ENCODE peak calls at places on chromosomes 7 and 10, in four cellular contexts. One of them, this sample, is unnamed.

GRCh38 chr7:23185980-23186379 is 4.1 kb downstream of the NUP42 start:
- DNase-seq in GM12865: no peak
- DNase-seq in SK-N-SH: no peak
- DNase-seq in mucosa of descending colon: no peak
- DNase-seq in this sample: no peak

GRCh38 chr10:73771722-73772279 is 10.0 kb upstream of the CHCHD1 start:
- DNase-seq in GM12865: peak; percentile 86
- DNase-seq in SK-N-SH: no peak
- DNase-seq in mucosa of descending colon: peak; percentile 89
- DNase-seq in this sample: peak; percentile 64

GRCh38 chr10:22803201-22803895 is 89.0 kb upstream of the PIP4K2A start:
- DNase-seq in GM12865: no peak
- DNase-seq in SK-N-SH: no peak
- DNase-seq in mucosa of descending colon: no peak
- DNase-seq in this sample: no peak

GRCh38 chr10:43208147-43209063 is 58.5 kb downstream of the RASGEF1A start:
- DNase-seq in GM12865: no peak
- DNase-seq in SK-N-SH: peak; percentile 12
- DNase-seq in mucosa of descending colon: no peak
- DNase-seq in this sample: no peak

GRCh38 chr7:131279044-131279443 is 48.6 kb upstream of the MKLN1 start:
- DNase-seq in GM12865: no peak
- DNase-seq in SK-N-SH: no peak
- DNase-seq in mucosa of descending colon: no peak
- DNase-seq in this sample: no peak

GRCh38 chr10:57694956-57695605 is 572.6 kb downstream of the IPMK start:
- DNase-seq in GM12865: no peak
- DNase-seq in SK-N-SH: no peak
- DNase-seq in mucosa of descending colon: no peak
- DNase-seq in this sample: no peak

GRCh38 chr10:32199724-32200394 is 143.6 kb upstream of the KIF5B start:
- DNase-seq in GM12865: no peak
- DNase-seq in SK-N-SH: no peak
- DNase-seq in mucosa of descending colon: no peak
- DNase-seq in this sample: no peak

GRCh38 chr10:102269017-102269416 is 23.7 kb downstream of the GBF1 start:
- DNase-seq in GM12865: no peak
- DNase-seq in SK-N-SH: no peak
- DNase-seq in mucosa of descending colon: no peak
- DNase-seq in this sample: no peak

GRCh38 chr10:5550621-5551530 is 26.1 kb downstream of the CALML3 start:
- DNase-seq in GM12865: no peak
- DNase-seq in SK-N-SH: no peak
- DNase-seq in mucosa of descending colon: peak; percentile 40
- DNase-seq in this sample: no peak

GRCh38 chr10:12348870-12349627 is at the start of gene CAMK1D:
- DNase-seq in GM12865: peak; percentile 95
- DNase-seq in SK-N-SH: peak; percentile 93
- DNase-seq in mucosa of descending colon: peak; percentile 85
- DNase-seq in this sample: peak; percentile 90

GRCh38 chr7:69109879-69110278 is 488.4 kb upstream of the AUTS2 start:
- DNase-seq in GM12865: no peak
- DNase-seq in SK-N-SH: no peak
- DNase-seq in mucosa of descending colon: no peak
- DNase-seq in this sample: no peak

GRCh38 chr10:86062647-86063145 is 303.9 kb downstream of the GRID1 start:
- DNase-seq in GM12865: no peak
- DNase-seq in SK-N-SH: no peak
- DNase-seq in mucosa of descending colon: no peak
- DNase-seq in this sample: no peak

GRCh38 chr10:69958232-69958902 is 94.3 kb upstream of the MACROH2A2 start:
- DNase-seq in GM12865: peak; percentile 61
- DNase-seq in SK-N-SH: peak; percentile 73
- DNase-seq in mucosa of descending colon: peak; percentile 36
- DNase-seq in this sample: peak; percentile 78

GRCh38 chr10:113849946-113850345 is 3.9 kb downstream of the DCLRE1A start:
- DNase-seq in GM12865: no peak
- DNase-seq in SK-N-SH: no peak
- DNase-seq in mucosa of descending colon: no peak
- DNase-seq in this sample: no peak

GRCh38 chr7:124765401-124766352 is at the start of gene GPR37:
- DNase-seq in GM12865: peak; percentile 38
- DNase-seq in SK-N-SH: peak; percentile 95
- DNase-seq in mucosa of descending colon: peak; percentile 70
- DNase-seq in this sample: no peak

GRCh38 chr7:124764847-124765400 is 668 bp downstream of the GPR37 start:
- DNase-seq in GM12865: peak; percentile 28
- DNase-seq in SK-N-SH: peak; percentile 74
- DNase-seq in mucosa of descending colon: peak; percentile 37
- DNase-seq in this sample: no peak

GRCh38 chr7:124762611-124763143 is 2.9 kb downstream of the GPR37 start:
- DNase-seq in GM12865: no peak
- DNase-seq in SK-N-SH: no peak
- DNase-seq in mucosa of descending colon: peak; percentile 75
- DNase-seq in this sample: no peak

GRCh38 chr7:124761164-124761715 is 4.4 kb downstream of the GPR37 start:
- DNase-seq in GM12865: no peak
- DNase-seq in SK-N-SH: no peak
- DNase-seq in mucosa of descending colon: no peak
- DNase-seq in this sample: no peak

GRCh38 chr7:124764071-124764846 is 1.3 kb downstream of the GPR37 start:
- DNase-seq in GM12865: no peak
- DNase-seq in SK-N-SH: no peak
- DNase-seq in mucosa of descending colon: no peak
- DNase-seq in this sample: no peak
- H3K4me3 ChIP-seq in GM12865: no peak overlapping the region
- H3K4me3 ChIP-seq in SK-N-SH: peak overlapping the region; percentile 69
- H3K4me3 ChIP-seq in mucosa of descending colon: no peak overlapping the region
- H3K4me3 ChIP-seq in this sample: no peak overlapping the region

GRCh38 chr10:122161795-122162194 is 109.3 kb upstream of the BTBD16 start:
- DNase-seq in GM12865: no peak
- DNase-seq in SK-N-SH: no peak
- DNase-seq in mucosa of descending colon: no peak
- DNase-seq in this sample: no peak

GRCh38 chr10:122164815-122165491 is 106.1 kb upstream of the BTBD16 start:
- DNase-seq in GM12865: no peak
- DNase-seq in SK-N-SH: no peak
- DNase-seq in mucosa of descending colon: no peak
- DNase-seq in this sample: no peak

GRCh38 chr10:122164028-122164601 is 107.0 kb upstream of the BTBD16 start:
- DNase-seq in GM12865: no peak
- DNase-seq in SK-N-SH: peak; percentile 82
- DNase-seq in mucosa of descending colon: no peak
- DNase-seq in this sample: no peak

GRCh38 chr10:122163182-122164027 is 107.7 kb upstream of the BTBD16 start:
- DNase-seq in GM12865: no peak
- DNase-seq in SK-N-SH: peak; percentile 83
- DNase-seq in mucosa of descending colon: no peak
- DNase-seq in this sample: no peak

GRCh38 chr10:122162566-122163181 is 108.4 kb upstream of the BTBD16 start:
- DNase-seq in GM12865: no peak
- DNase-seq in SK-N-SH: peak; percentile 71
- DNase-seq in mucosa of descending colon: peak; percentile 25
- DNase-seq in this sample: no peak
- H3K4me3 ChIP-seq in GM12865: no peak overlapping the region
- H3K4me3 ChIP-seq in SK-N-SH: peak overlapping the region; percentile 75
- H3K4me3 ChIP-seq in mucosa of descending colon: no peak overlapping the region
- H3K4me3 ChIP-seq in this sample: no peak overlapping the region

DNA sequence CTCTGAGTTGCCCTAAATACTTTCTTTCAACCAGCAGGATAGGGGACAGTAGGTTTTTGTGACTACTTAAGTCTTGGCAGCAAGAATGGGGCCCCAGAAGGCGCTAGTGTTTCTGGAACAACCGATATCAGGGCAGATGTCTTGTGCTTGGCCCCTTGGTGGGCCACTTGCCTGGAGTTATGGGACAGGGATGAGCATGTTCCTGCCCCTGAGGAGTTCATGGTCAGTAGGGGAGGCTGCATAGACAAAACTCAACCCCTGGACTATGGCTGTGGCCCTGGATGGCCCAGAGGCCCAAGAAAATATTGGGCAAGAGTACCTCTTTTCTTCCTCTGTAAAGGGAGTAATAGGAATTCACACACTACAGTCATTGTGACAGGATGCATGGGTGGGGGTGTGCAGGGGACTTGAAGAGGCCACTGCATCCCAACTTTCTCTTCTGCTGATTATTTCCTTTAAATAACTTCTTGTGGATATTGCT is 57.7 kb upstream of the IGFBP3 start:
- DNase-seq in GM12865: no peak
- DNase-seq in SK-N-SH: no peak
- DNase-seq in mucosa of descending colon: no peak
- DNase-seq in this sample: no peak
- H3K4me3 ChIP-seq in GM12865: no peak overlapping the region
- H3K4me3 ChIP-seq in SK-N-SH: peak overlapping the region; percentile 25
- H3K4me3 ChIP-seq in mucosa of descending colon: no peak overlapping the region
- H3K4me3 ChIP-seq in this sample: no peak overlapping the region

GRCh38 chr10:122493761-122494160 is 32.4 kb downstream of the HTRA1 start:
- DNase-seq in GM12865: no peak
- DNase-seq in SK-N-SH: no peak
- DNase-seq in mucosa of descending colon: no peak
- DNase-seq in this sample: no peak

GRCh38 chr10:122490268-122490667 is 28.9 kb downstream of the HTRA1 start:
- DNase-seq in GM12865: no peak
- DNase-seq in SK-N-SH: no peak
- DNase-seq in mucosa of descending colon: no peak
- DNase-seq in this sample: no peak

GRCh38 chr10:122492006-122492405 is 30.7 kb downstream of the HTRA1 start:
- DNase-seq in GM12865: no peak
- DNase-seq in SK-N-SH: no peak
- DNase-seq in mucosa of descending colon: no peak
- DNase-seq in this sample: no peak

GRCh38 chr10:122492955-122493597 is 31.7 kb downstream of the HTRA1 start:
- DNase-seq in GM12865: no peak
- DNase-seq in SK-N-SH: no peak
- DNase-seq in mucosa of descending colon: no peak
- DNase-seq in this sample: no peak

DNA sequence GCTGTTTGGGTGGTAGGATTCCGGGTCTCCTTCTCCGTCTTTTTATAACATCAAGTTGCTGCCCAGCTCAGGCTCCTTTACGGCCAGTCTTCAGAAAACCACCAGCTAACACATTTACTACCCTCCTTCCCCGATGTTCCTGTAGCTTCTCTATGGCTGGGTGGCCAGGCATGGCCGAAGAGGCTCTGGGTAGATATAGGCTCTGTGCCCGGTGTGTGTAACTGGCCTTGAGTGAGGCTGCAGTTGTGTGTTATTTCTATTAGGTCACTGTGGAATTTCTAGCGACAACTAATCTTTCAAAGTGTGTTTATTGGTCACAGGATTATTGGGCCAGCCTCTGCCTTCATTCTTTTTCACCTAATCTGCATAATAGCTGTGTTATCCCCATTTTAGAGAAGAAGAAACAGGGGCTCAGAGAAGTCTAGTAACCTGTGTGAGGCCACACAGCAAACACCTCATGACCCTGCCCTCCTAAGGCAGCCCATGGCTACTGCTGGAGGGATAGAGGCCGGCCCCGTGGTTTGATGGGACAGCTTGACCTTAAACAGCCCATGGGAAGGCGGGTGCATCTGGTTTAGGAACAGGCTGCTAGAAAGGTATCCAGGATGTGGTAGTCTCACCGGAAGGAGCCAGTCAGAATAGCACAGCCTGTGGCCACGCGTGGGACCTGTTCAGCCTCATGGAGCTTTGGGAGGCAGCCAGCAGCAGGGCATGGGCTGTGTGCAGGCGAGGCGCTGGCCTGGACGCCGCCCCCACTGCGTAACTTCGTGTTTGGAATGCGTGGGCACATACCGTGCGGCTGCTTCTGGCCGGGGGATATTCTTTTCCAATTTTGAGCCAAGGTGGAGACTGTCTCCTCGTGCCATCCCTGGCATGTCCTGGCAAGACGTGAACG is 29.7 kb downstream of the HTRA1 start:
- DNase-seq in GM12865: peak; percentile 37
- DNase-seq in SK-N-SH: no peak
- DNase-seq in mucosa of descending colon: no peak
- DNase-seq in this sample: no peak
- H3K4me3 ChIP-seq in GM12865: no peak overlapping the region
- H3K4me3 ChIP-seq in SK-N-SH: no peak overlapping the region
- H3K4me3 ChIP-seq in mucosa of descending colon: no peak overlapping the region
- H3K4me3 ChIP-seq in this sample: no peak overlapping the region

GRCh38 chr10:48970046-48970445 is 30.4 kb upstream of the LRRC18 start:
- DNase-seq in GM12865: no peak
- DNase-seq in SK-N-SH: no peak
- DNase-seq in mucosa of descending colon: no peak
- DNase-seq in this sample: no peak
- H3K4me3 ChIP-seq in GM12865: no peak overlapping the region
- H3K4me3 ChIP-seq in SK-N-SH: no peak overlapping the region
- H3K4me3 ChIP-seq in mucosa of descending colon: no peak overlapping the region
- H3K4me3 ChIP-seq in this sample: no peak overlapping the region

GRCh38 chr7:38975944-38976392 is 1.7 kb upstream of the POU6F2 start:
- DNase-seq in GM12865: no peak
- DNase-seq in SK-N-SH: peak; percentile 20
- DNase-seq in mucosa of descending colon: no peak
- DNase-seq in this sample: no peak

GRCh38 chr7:38973760-38974159 is 3.9 kb upstream of the POU6F2 start:
- DNase-seq in GM12865: no peak
- DNase-seq in SK-N-SH: no peak
- DNase-seq in mucosa of descending colon: no peak
- DNase-seq in this sample: no peak

GRCh38 chr7:38977658-38978057 is at the start of gene POU6F2:
- DNase-seq in GM12865: no peak
- DNase-seq in SK-N-SH: no peak
- DNase-seq in mucosa of descending colon: no peak
- DNase-seq in this sample: no peak

GRCh38 chr7:38978474-38978873 is 765 bp downstream of the POU6F2 start:
- DNase-seq in GM12865: no peak
- DNase-seq in SK-N-SH: no peak
- DNase-seq in mucosa of descending colon: no peak
- DNase-seq in this sample: no peak
- H3K4me3 ChIP-seq in GM12865: no peak overlapping the region
- H3K4me3 ChIP-seq in SK-N-SH: no peak overlapping the region
- H3K4me3 ChIP-seq in mucosa of descending colon: no peak overlapping the region
- H3K4me3 ChIP-seq in this sample: no peak overlapping the region

This sample was measured in OCI-LY7.